ENCODE peak calls at places on chromosomes 5 and 9, in five cellular contexts. Y, E, U, R and T are unnamed samples.

GRCh38 chr9:121222524-121223171 is 21.0 kb upstream of the RAB14 start:
- DNase-seq in Y (peak), E (no peak), U (no peak), R (no peak), T (no peak)

GRCh38 chr5:176787676-176788075 is 22.7 kb upstream of the UNC5A start:
- DNase-seq in Y (no peak), E (no peak), U (no peak), R (no peak), T (no peak)

GRCh38 chr5:108747111-108748009 is at the start of gene FER:
- DNase-seq in Y (peak), E (no peak), U (peak), R (peak), T (peak)

GRCh38 chr5:15995206-15996052 is 184.2 kb downstream of the MARCHF11 start:
- DNase-seq in Y (peak), E (no peak), U (no peak), R (no peak), T (peak)

GRCh38 chr5:157068339-157068738 is 9.4 kb upstream of the HAVCR1 start:
- DNase-seq in Y (no peak), E (no peak), U (no peak), R (no peak), T (no peak)

GRCh38 chr5:175809531-175810121 is 61.8 kb upstream of the CPLX2 start:
- DNase-seq in Y (peak), E (no peak), U (no peak), R (no peak), T (peak)

GRCh38 chr5:56746553-56746952 is 68.8 kb upstream of the MAP3K1 start:
- DNase-seq in Y (no peak), E (no peak), U (no peak), R (no peak), T (no peak)

GRCh38 chr9:89815061-89815902 is 210.5 kb downstream of the GADD45G start:
- DNase-seq in Y (no peak), E (no peak), U (no peak), R (no peak), T (no peak)

GRCh38 chr9:131651599-131651998 is 88.3 kb downstream of the RAPGEF1 start:
- DNase-seq in Y (peak), E (no peak), U (no peak), R (no peak), T (no peak)

GRCh38 chr5:3394046-3394597 is 201.5 kb upstream of the IRX1 start:
- DNase-seq in Y (no peak), E (no peak), U (no peak), R (no peak), T (no peak)

GRCh38 chr5:164301708-164302107 is 796.3 kb downstream of the MAT2B start:
- DNase-seq in Y (no peak), E (no peak), U (no peak), R (no peak), T (no peak)

GRCh38 chr9:13941686-13942085 is 372.3 kb downstream of the NFIB start:
- DNase-seq in Y (peak), E (no peak), U (no peak), R (no peak), T (peak)

GRCh38 chr9:89750117-89750551 is 145.3 kb downstream of the GADD45G start:
- DNase-seq in Y (no peak), E (no peak), U (no peak), R (no peak), T (peak)

GRCh38 chr5:35881758-35882157 is 25.1 kb downstream of the IL7R start:
- DNase-seq in Y (no peak), E (no peak), U (no peak), R (no peak), T (no peak)

GRCh38 chr5:161420526-161420925 is 126.0 kb downstream of the GABRB2 start:
- DNase-seq in Y (no peak), E (no peak), U (no peak), R (no peak), T (no peak)

GRCh38 chr9:119302988-119303698 is 66.1 kb downstream of the BRINP1 start:
- DNase-seq in Y (no peak), E (no peak), U (no peak), R (no peak), T (no peak)

GRCh38 chr9:130660683-130661460 is 3.5 kb upstream of the PRDM12 start:
- DNase-seq in Y (no peak), E (no peak), U (no peak), R (no peak), T (no peak)

GRCh38 chr5:134943547-134943946 is 24.2 kb upstream of the CATSPER3 start:
- DNase-seq in Y (no peak), E (no peak), U (no peak), R (no peak), T (no peak)

GRCh38 chr9:86408121-86408520 is 53.9 kb upstream of the TUT7 start:
- DNase-seq in Y (peak), E (no peak), U (no peak), R (no peak), T (peak)

GRCh38 chr5:109943701-109944235 is 254.0 kb downstream of the MAN2A1 start:
- DNase-seq in Y (no peak), E (no peak), U (no peak), R (no peak), T (no peak)